ENCODE peak calls at places on chromosome 1, in four cellular contexts. One of them, this sample, is unnamed.
A peak's percentile ranks its signal among the peaks of the same experiment; 100 is the strongest.

GRCh38 chr1:232884262-232884661 is 66.1 kb upstream of the NTPCR start:
- DNase-seq in occipital lobe: no peak
- DNase-seq in HS-27A: no peak
- DNase-seq in left cardiac atrium: no peak
- DNase-seq in this sample: peak; percentile 28

GRCh38 chr1:51463561-51463960 is 55.5 kb downstream of the EPS15 start:
- DNase-seq in occipital lobe: no peak
- DNase-seq in HS-27A: no peak
- DNase-seq in left cardiac atrium: no peak
- DNase-seq in this sample: no peak

GRCh38 chr1:8031176-8031785 is 5.2 kb upstream of the ERRFI1 start:
- DNase-seq in occipital lobe: no peak
- DNase-seq in HS-27A: no peak
- DNase-seq in left cardiac atrium: no peak
- DNase-seq in this sample: no peak

GRCh38 chr1:193753038-193753756 is 566.8 kb upstream of the B3GALT2 start:
- DNase-seq in occipital lobe: no peak
- DNase-seq in HS-27A: no peak
- DNase-seq in left cardiac atrium: no peak
- DNase-seq in this sample: no peak

GRCh38 chr1:108049083-108049819 is 84.3 kb upstream of the VAV3 start:
- DNase-seq in occipital lobe: peak; percentile 19
- DNase-seq in HS-27A: no peak
- DNase-seq in left cardiac atrium: peak; percentile 44
- DNase-seq in this sample: peak; percentile 74

GRCh38 chr1:214440219-214440965 is 111.0 kb downstream of the PTPN14 start:
- DNase-seq in occipital lobe: no peak
- DNase-seq in HS-27A: no peak
- DNase-seq in left cardiac atrium: no peak
- DNase-seq in this sample: peak; percentile 71

GRCh38 chr1:48035371-48036141 is 38.4 kb upstream of the TRABD2B start:
- DNase-seq in occipital lobe: no peak
- DNase-seq in HS-27A: no peak
- DNase-seq in left cardiac atrium: no peak
- DNase-seq in this sample: peak; percentile 35

GRCh38 chr1:36161656-36162531 is 5.9 kb downstream of the MAP7D1 start:
- DNase-seq in occipital lobe: no peak
- DNase-seq in HS-27A: no peak
- DNase-seq in left cardiac atrium: peak; percentile 37
- DNase-seq in this sample: peak; percentile 90

GRCh38 chr1:244150071-244150470 is 99.0 kb downstream of the ZBTB18 start:
- DNase-seq in occipital lobe: no peak
- DNase-seq in HS-27A: no peak
- DNase-seq in left cardiac atrium: no peak
- DNase-seq in this sample: no peak

GRCh38 chr1:182110635-182111034 is 49.1 kb upstream of the ZNF648 start:
- DNase-seq in occipital lobe: no peak
- DNase-seq in HS-27A: no peak
- DNase-seq in left cardiac atrium: no peak
- DNase-seq in this sample: no peak

GRCh38 chr1:212218911-212219310 is 66.3 kb upstream of the PPP2R5A start:
- DNase-seq in occipital lobe: no peak
- DNase-seq in HS-27A: no peak
- DNase-seq in left cardiac atrium: no peak
- DNase-seq in this sample: no peak

GRCh38 chr1:13699510-13699909 is 478 bp upstream of the PRDM2 start:
- DNase-seq in occipital lobe: no peak
- DNase-seq in HS-27A: no peak
- DNase-seq in left cardiac atrium: peak; percentile 29
- DNase-seq in this sample: no peak

GRCh38 chr1:230458509-230458908 is 32.4 kb upstream of the PGBD5 start:
- DNase-seq in occipital lobe: no peak
- DNase-seq in HS-27A: no peak
- DNase-seq in left cardiac atrium: no peak
- DNase-seq in this sample: no peak

This sample was measured in islet precursor cell.